ENCODE peak calls at places on chromosomes 1 and 21, in eight cellular contexts. H is HCT116, E is Panc1, K is HepG2, C is upper lobe of left lung, O is GM23338, A is GM12878, P is K562. V is an unnamed sample.

GRCh38 chr1:53582211-53583020 is 123.2 kb downstream of the DMRTB1 start:
- ATAC-seq in H (no peak), E (no peak), K (no peak), C (no peak), O (no peak), A (peak; percentile 46), P (peak; percentile 26), V (no peak)

GRCh38 chr1:117093091-117093534 is 28.4 kb downstream of the TRIM45 start:
- ATAC-seq in H (no peak), E (no peak), K (no peak), C (peak; percentile 89), O (peak; percentile 82), A (no peak), P (peak; percentile 93), V (peak; percentile 94)

GRCh38 chr1:16112558-16113555 is 39.4 kb upstream of the FAM131C start:
- ATAC-seq in H (no peak), E (no peak), K (peak; percentile 53), C (peak; percentile 13), O (peak; percentile 52), A (no peak), P (peak; percentile 37), V (no peak)

GRCh38 chr1:225688345-225688744 is 35.4 kb upstream of the ENAH start:
- ATAC-seq in H (no peak), E (no peak), K (no peak), C (no peak), O (no peak), A (no peak), P (no peak), V (no peak)

GRCh38 chr21:16117851-16118592 is 388.2 kb downstream of the USP25 start:
- ATAC-seq in H (no peak), E (no peak), K (no peak), C (peak; percentile 60), O (no peak), A (no peak), P (no peak), V (no peak)

GRCh38 chr21:41526478-41527087 is 18.6 kb upstream of the TMPRSS2 start:
- ATAC-seq in H (no peak), E (no peak), K (peak; percentile 32), C (no peak), O (no peak), A (no peak), P (no peak), V (no peak)

GRCh38 chr1:89557954-89558353 is 33.3 kb downstream of the LRRC8B start:
- ATAC-seq in H (no peak), E (no peak), K (no peak), C (no peak), O (no peak), A (no peak), P (no peak), V (no peak)

GRCh38 chr1:89932598-89933364 is 62.1 kb upstream of the ZNF326 start:
- ATAC-seq in H (no peak), E (no peak), K (no peak), C (no peak), O (no peak), A (no peak), P (no peak), V (no peak)

GRCh38 chr21:15494481-15494880 is 235.3 kb upstream of the USP25 start:
- ATAC-seq in H (no peak), E (no peak), K (no peak), C (no peak), O (no peak), A (no peak), P (no peak), V (no peak)

GRCh38 chr1:191695865-191696264 is 462.4 kb upstream of the RGS18 start:
- ATAC-seq in H (no peak), E (no peak), K (no peak), C (no peak), O (no peak), A (peak; percentile 81), P (no peak), V (no peak)

GRCh38 chr1:191693797-191694196 is 464.5 kb upstream of the RGS18 start:
- ATAC-seq in H (no peak), E (no peak), K (no peak), C (no peak), O (no peak), A (no peak), P (no peak), V (no peak)

GRCh38 chr1:191685669-191686068 is 472.6 kb upstream of the RGS18 start:
- ATAC-seq in H (no peak), E (no peak), K (no peak), C (no peak), O (no peak), A (no peak), P (no peak), V (no peak)

GRCh38 chr1:191696371-191696770 is 461.9 kb upstream of the RGS18 start:
- ATAC-seq in H (no peak), E (no peak), K (no peak), C (no peak), O (no peak), A (no peak), P (no peak), V (no peak)

GRCh38 chr1:191690931-191691330 is 467.3 kb upstream of the RGS18 start:
- ATAC-seq in H (no peak), E (no peak), K (no peak), C (no peak), O (no peak), A (no peak), P (no peak), V (no peak)
- TF ChIP-seq POLR2AphosphoS5 in H (no peak), E (no peak), K (no peak), C (no peak), O (no peak), A (no peak), P (no peak), V (no peak)

DNA sequence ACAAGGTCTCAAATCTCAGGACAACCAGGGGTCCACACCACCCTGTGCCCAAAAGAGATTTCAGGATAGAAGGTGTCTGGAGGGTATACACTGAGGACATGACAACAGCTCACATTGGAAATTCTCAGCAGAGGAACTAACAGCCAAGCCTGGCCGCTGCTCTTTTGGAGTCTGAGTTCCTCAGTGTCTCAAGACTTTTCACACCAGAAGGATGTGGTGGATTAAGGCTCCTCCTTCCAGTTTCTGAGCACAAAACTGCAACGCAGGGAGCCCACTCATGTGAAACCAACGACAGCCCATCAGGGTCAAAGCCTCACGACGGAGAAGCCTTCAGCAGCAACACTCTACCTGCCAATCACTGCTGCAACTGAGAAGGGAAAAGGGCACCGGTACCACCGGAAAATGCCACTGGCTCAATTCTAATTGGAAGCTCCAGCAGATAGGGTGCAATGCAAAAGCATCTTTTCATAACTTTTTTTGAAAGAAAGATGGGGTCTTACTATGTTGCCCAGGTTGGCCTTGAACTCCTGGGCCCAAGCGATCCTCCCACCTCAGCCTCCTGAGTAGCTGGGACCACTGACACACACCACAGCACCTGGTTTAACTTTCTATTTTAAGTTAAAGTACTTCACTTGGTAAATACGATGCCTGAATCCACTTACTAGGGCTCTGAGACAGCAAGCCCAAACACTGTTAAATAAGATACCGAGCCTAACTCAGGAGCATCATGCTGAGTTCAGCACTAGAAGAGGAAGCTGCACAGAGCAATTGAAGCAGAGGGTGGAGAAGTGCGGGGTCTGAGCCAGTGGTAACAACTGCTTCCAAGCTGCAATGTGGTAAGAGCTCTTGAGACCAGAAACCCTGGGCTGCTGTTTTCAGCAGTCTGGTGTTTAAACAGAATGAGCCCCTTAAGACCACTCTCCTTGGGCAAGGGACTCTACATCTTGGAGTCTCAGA is 7.8 kb downstream of the CAPZB start:
- ATAC-seq in H (no peak), E (no peak), K (no peak), C (peak; percentile 77), O (no peak), A (peak; percentile 84), P (peak; percentile 10), V (peak; percentile 40)
- TF ChIP-seq POLR2AphosphoS5 in H (no peak), E (no peak), K (no peak), C (no peak), O (no peak), A (peak; percentile 82), P (no peak), V (no peak)

GRCh38 chr1:206653715-206654459 is 18.6 kb downstream of the DYRK3 start:
- ATAC-seq in H (no peak), E (no peak), K (no peak), C (no peak), O (no peak), A (no peak), P (no peak), V (no peak)

GRCh38 chr1:206656936-206657335 is 21.6 kb downstream of the DYRK3 start:
- ATAC-seq in H (no peak), E (no peak), K (no peak), C (no peak), O (no peak), A (no peak), P (no peak), V (no peak)

GRCh38 chr1:206658264-206658980 is 23.1 kb downstream of the DYRK3 start:
- ATAC-seq in H (peak; percentile 94), E (no peak), K (peak; percentile 86), C (peak; percentile 78), O (peak; percentile 87), A (peak; percentile 93), P (peak; percentile 89), V (no peak)

GRCh38 chr1:206654826-206655225 is 19.5 kb downstream of the DYRK3 start:
- ATAC-seq in H (no peak), E (no peak), K (no peak), C (no peak), O (no peak), A (no peak), P (no peak), V (no peak)

DNA sequence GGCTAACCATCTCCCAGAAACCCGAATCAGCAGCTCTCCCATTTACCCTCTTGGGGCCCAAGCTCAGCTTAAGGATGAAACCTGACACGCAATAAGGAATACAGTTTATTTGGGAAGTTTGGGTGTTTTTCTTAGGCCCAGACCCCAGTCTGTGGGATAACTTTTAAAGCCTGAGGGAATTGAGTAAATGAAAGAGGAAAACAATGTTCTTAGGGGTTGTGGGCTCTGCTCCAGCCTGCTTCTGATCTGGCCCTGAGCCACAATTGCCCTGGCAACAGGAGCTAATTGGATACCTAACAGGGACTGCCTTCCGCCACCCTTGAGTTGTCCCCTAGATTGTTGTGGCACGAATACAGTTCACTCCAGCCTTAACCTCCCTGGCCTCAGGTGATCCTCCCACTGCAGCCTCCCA is 20.1 kb downstream of the DYRK3 start:
- ATAC-seq in H (no peak), E (no peak), K (no peak), C (no peak), O (no peak), A (no peak), P (no peak), V (no peak)
- TF ChIP-seq POLR2AphosphoS5 in H (no peak), E (no peak), K (no peak), C (no peak), O (no peak), A (no peak), P (no peak), V (no peak)

DNA sequence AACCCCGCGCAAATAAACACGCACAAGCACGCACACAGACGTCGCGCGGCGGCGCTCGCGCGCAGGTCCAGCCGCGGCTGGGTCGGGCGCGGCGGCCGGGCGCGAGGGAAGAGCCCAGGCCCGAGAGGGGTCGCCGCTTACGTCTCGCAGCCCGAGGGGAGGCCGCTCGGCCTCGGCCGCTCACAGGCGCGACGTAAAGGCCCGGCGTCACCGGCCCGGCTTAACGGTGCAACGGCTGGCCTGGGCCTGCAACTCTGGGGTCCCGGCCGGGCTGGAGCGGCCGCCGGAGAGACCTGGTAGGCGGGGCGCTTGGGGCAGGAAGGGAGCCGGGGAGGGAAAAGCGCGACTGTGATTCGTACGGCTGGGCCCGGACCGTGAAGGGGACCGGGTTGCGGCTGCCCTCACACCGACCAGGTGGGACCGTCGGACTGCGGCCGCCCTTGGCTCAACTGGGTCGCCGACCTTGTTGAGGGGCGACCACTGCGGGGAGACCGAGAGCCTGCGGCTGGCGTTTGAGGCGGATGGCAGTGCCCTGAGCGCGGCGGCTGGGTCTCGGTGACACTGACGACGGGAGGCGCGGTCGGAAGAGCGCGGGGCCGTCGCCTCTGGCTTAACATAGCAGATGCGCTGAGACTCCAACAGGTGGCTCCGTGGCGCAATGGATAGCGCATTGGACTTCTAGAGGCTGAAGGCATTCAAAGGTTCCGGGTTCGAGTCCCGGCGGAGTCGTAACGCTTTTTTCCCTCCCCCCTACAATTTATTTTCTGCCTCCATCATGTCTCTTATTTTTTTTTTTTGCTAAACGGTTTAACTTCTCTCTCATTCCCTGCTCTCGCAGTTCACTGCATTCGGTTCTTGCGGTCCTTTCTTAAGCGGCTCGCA is 31.8 kb downstream of the DNTTIP2 start:
- ATAC-seq in H (peak; percentile 65), E (peak; percentile 84), K (peak; percentile 75), C (peak; percentile 86), O (peak; percentile 62), A (peak; percentile 77), P (peak; percentile 76), V (peak; percentile 86)
- TF ChIP-seq POLR2AphosphoS5 in H (peak; percentile 64), E (peak; percentile 78), K (peak; percentile 46), C (peak; percentile 82), O (peak; percentile 25), A (no peak), P (no peak), V (peak; percentile 56)

V was measured in gastroesophageal sphincter.